ENCODE peak calls at places on chromosomes 11 and 22, in four cellular contexts. D, R, M and C are unnamed samples.

GRCh38 chr11:32838505-32839274 is 9.0 kb downstream of the PRRG4 start:
- DNase-seq in D (peak), R (no peak), M (no peak), C (no peak)

GRCh38 chr22:33806191-33806590 is 114.1 kb downstream of the LARGE1 start:
- DNase-seq in D (peak), R (no peak), M (peak), C (no peak)

GRCh38 chr11:73384871-73385692 is 8.9 kb downstream of the RELT start:
- DNase-seq in D (peak), R (peak), M (no peak), C (no peak)

GRCh38 chr22:50482107-50483074 is 1.0 kb downstream of the ADM2 start:
- DNase-seq in D (no peak), R (no peak), M (no peak), C (no peak)

GRCh38 chr11:12457030-12457600 is 79.7 kb downstream of the PARVA start:
- DNase-seq in D (no peak), R (no peak), M (peak), C (no peak)

GRCh38 chr11:28303477-28304191 is 195.4 kb downstream of the METTL15 start:
- DNase-seq in D (no peak), R (no peak), M (peak), C (no peak)

GRCh38 chr11:82229346-82229745 is 504.3 kb downstream of the FAM181B start:
- DNase-seq in D (no peak), R (no peak), M (no peak), C (no peak)

GRCh38 chr11:134579709-134580634 is 167.9 kb upstream of the B3GAT1 start:
- DNase-seq in D (peak), R (no peak), M (no peak), C (no peak)

GRCh38 chr11:78208257-78209165 is 19.8 kb downstream of the USP35 start:
- DNase-seq in D (no peak), R (no peak), M (peak), C (no peak)

GRCh38 chr11:100970273-100971164 is 159.1 kb downstream of the PGR start:
- DNase-seq in D (no peak), R (no peak), M (no peak), C (no peak)

GRCh38 chr11:57764527-57764926 is 2.9 kb downstream of the CTNND1 start:
- DNase-seq in D (no peak), R (no peak), M (no peak), C (no peak)

GRCh38 chr11:2929880-2930704 is 872 bp upstream of the PHLDA2 start:
- DNase-seq in D (peak), R (peak), M (peak), C (no peak)

GRCh38 chr11:2930705-2931415 is 1.6 kb upstream of the PHLDA2 start:
- DNase-seq in D (peak), R (peak), M (peak), C (no peak)

GRCh38 chr11:2928605-2929510 is at the start of gene PHLDA2:
- DNase-seq in D (peak), R (peak), M (peak), C (no peak)

GRCh38 chr11:2927851-2928604 is 1.2 kb downstream of the PHLDA2 start:
- DNase-seq in D (peak), R (peak), M (peak), C (no peak)

GRCh38 chr11:2929511-2929879 is 275 bp upstream of the PHLDA2 start:
- DNase-seq in D (peak), R (peak), M (peak), C (peak)
- H3K27ac ChIP-seq in D (peak), R (peak), M (peak), C (peak)

GRCh38 chr22:35761037-35761436 is 43.4 kb downstream of the APOL5 start:
- DNase-seq in D (no peak), R (no peak), M (peak), C (no peak)
- TF ChIP-seq CTCF in D (no peak), R (peak), M (peak), C (no peak)

GRCh38 chr11:114088836-114089235 is 29.3 kb downstream of the ZBTB16 start:
- DNase-seq in D (no peak), R (no peak), M (no peak), C (no peak)
- H3K27ac ChIP-seq in D (no peak), R (peak), M (no peak), C (no peak)

DNA sequence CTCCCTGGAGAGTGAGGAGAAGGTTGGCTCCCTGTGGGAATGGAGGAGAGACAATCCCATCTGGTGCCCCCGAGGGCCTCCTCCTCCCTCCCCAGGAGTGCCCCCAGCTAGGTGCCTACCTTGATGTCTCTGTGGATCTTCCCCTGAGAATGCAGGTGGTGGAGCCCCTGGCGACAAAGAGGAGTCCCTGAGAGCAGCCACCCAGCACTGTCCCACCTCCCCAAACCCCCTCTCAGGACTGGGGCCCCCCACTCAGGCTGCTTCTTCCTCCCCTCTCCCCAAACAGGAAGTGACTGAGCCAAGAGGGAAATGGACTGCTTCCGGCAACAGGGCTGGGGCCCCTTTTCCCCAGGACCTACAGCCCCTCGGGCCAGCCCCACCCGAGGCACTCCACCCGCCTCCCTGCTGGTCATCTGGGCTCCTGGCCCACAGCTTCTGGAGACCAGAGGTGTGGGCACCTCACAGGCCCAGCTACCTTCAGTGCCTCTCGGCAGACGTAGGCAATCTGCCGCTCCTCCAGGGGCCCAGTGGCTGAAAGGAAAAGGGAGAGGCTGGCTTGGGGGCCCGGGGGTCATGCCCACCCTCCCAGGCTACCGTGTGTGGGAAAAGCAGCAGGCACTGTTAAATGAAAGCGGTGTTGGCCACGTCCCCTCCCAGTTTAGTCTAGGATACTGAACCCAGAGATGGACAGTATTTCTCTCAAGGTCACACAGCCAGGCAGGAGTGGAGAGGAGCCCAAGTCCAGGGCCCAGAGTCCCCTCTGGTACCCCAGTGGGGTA is 1.2 kb downstream of the MAP4K2 start:
- DNase-seq in D (no peak), R (no peak), M (no peak), C (peak)
- TF ChIP-seq CTCF in D (no peak), R (no peak), M (no peak), C (no peak)

GRCh38 chr22:17706947-17707346 is 67.3 kb downstream of the BID start:
- DNase-seq in D (no peak), R (no peak), M (no peak), C (no peak)
- H3K27ac ChIP-seq in D (peak), R (peak), M (no peak), C (peak)

GRCh38 chr11:108498046-108498815 is at the start of gene POGLUT3:
- DNase-seq in D (peak), R (peak), M (peak), C (peak)
- TF ChIP-seq CTCF in D (no peak), R (no peak), M (no peak), C (no peak)

GRCh38 chr11:6566704-6567370 is 36.6 kb downstream of the RRP8 start:
- DNase-seq in D (no peak), R (no peak), M (no peak), C (no peak)
- H3K27ac ChIP-seq in D (no peak), R (no peak), M (no peak), C (no peak)

GRCh38 chr11:64648551-64648950 is 57.5 kb downstream of the SLC22A12 start:
- DNase-seq in D (no peak), R (no peak), M (no peak), C (no peak)

GRCh38 chr11:64647019-64647805 is 56.2 kb downstream of the SLC22A12 start:
- DNase-seq in D (no peak), R (no peak), M (no peak), C (no peak)

GRCh38 chr11:64652586-64653387 is 61.8 kb downstream of the SLC22A12 start:
- DNase-seq in D (peak), R (peak), M (peak), C (peak)

GRCh38 chr11:64650923-64651523 is 60.0 kb downstream of the SLC22A12 start:
- DNase-seq in D (no peak), R (no peak), M (peak), C (no peak)

DNA sequence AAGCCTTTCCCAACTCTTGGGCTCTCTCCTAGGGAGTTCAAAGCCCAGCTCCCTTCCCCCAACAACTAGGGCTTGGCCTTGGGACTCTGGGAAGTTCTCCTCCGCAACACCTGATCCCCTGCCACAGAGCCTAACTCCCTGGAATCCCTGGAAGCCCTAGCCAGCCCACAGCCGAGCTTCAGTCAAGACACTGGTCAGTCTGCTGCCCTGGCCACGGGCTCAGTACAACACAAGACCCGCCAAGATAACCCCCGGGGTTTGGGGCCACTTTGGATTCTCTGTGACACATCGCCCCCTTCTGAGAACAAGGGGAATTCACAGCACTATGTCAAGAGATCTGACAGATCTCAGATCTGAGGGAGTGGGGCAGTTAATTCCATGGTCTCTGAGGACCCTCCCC is 58.3 kb downstream of the SLC22A12 start:
- DNase-seq in D (no peak), R (no peak), M (no peak), C (no peak)
- TF ChIP-seq CTCF in D (peak), R (no peak), M (peak), C (peak)